ENCODE peak calls at places on chromosomes 4 and X, in eight cellular contexts. C is T1000, Z is posterior vena cava, O is GM13976, U is osteocyte, T is mucosa of gallbladder, K is M059J, V is esophagus muscularis mucosa. E is an unnamed sample.

GRCh38 chrX:40207626-40208025 is 109.9 kb upstream of the BCOR start:
- DNase-seq in C (no peak), T (no peak), Z (no peak), U (no peak), O (peak; percentile 28), V (no peak), K (peak; percentile 82), E (no peak)

GRCh38 chrX:39665830-39666518 is 431.8 kb downstream of the BCOR start:
- DNase-seq in T (no peak), U (no peak), V (no peak), K (no peak), Z (no peak), C (no peak), O (no peak), E (no peak)

GRCh38 chrX:72123471-72124185 is 8.1 kb downstream of the RTL5 start:
- DNase-seq in O (no peak), V (no peak), Z (no peak), T (no peak), K (peak; percentile 76), C (no peak), U (no peak), E (peak; percentile 82)

GRCh38 chr4:1219553-1219950 is 29.4 kb downstream of the CTBP1 start:
- DNase-seq in K (no peak), C (no peak), U (no peak), T (no peak), O (no peak), V (no peak), Z (no peak), E (no peak)

GRCh38 chrX:40142417-40142816 is 44.7 kb upstream of the BCOR start:
- DNase-seq in T (no peak), Z (no peak), O (no peak), K (no peak), V (no peak), U (no peak), C (no peak), E (no peak)

GRCh38 chr4:27217261-27217769 is 356.7 kb downstream of the STIM2 start:
- DNase-seq in U (no peak), Z (no peak), V (no peak), T (no peak), O (no peak), K (peak; percentile 49), C (peak; percentile 69), E (no peak)

GRCh38 chr4:53706422-53707032 is 115.2 kb upstream of the LNX1 start:
- DNase-seq in Z (no peak), T (peak; percentile 15), K (peak; percentile 57), O (peak; percentile 37), U (no peak), V (no peak), C (no peak), E (peak; percentile 68)

GRCh38 chr4:120139392-120139791 is 72.7 kb upstream of the MAD2L1 start:
- DNase-seq in T (no peak), O (no peak), U (no peak), K (peak; percentile 7), Z (no peak), V (no peak), C (no peak), E (no peak)

GRCh38 chr4:132564920-132565319 is 584.2 kb upstream of the PCDH10 start:
- DNase-seq in V (no peak), T (no peak), U (no peak), K (no peak), Z (no peak), C (no peak), O (no peak), E (no peak)

GRCh38 chr4:150072906-150073714 is 5.1 kb upstream of the DCLK2 start:
- DNase-seq in T (no peak), V (no peak), C (no peak), O (no peak), K (peak; percentile 59), U (no peak), Z (no peak), E (no peak)

GRCh38 chr4:78627046-78627965 is 75.7 kb downstream of the ANXA3 start:
- DNase-seq in U (no peak), O (no peak), V (no peak), Z (no peak), T (no peak), K (no peak), C (no peak), E (no peak)

GRCh38 chrX:104803219-104803618 is 237.2 kb downstream of the IL1RAPL2 start:
- DNase-seq in O (no peak), T (no peak), V (no peak), U (no peak), C (no peak), Z (no peak), K (no peak), E (no peak)

GRCh38 chr4:125582302-125582701 is 267.5 kb downstream of the FAT4 start:
- DNase-seq in Z (no peak), U (no peak), T (no peak), O (no peak), K (no peak), C (no peak), V (no peak), E (no peak)

GRCh38 chr4:150619032-150619431 is 37.1 kb downstream of the MAB21L2 start:
- DNase-seq in U (no peak), T (no peak), C (no peak), Z (no peak), K (no peak), O (peak; percentile 12), V (no peak), E (no peak)

GRCh38 chrX:53255738-53256191 is 25.6 kb downstream of the IQSEC2 start:
- DNase-seq in U (no peak), C (no peak), K (no peak), T (no peak), Z (peak; percentile 64), O (no peak), V (no peak), E (no peak)

GRCh38 chr4:139229534-139230039 is 50.4 kb downstream of the MGARP start:
- DNase-seq in O (peak; percentile 55), U (no peak), K (peak; percentile 49), C (peak; percentile 1), T (peak; percentile 16), Z (no peak), V (no peak), E (peak; percentile 40)

GRCh38 chr4:95545526-95545925 is 3.2 kb downstream of the UNC5C start:
- DNase-seq in K (no peak), O (no peak), Z (no peak), V (no peak), C (no peak), T (no peak), U (no peak), E (no peak)

GRCh38 chr4:161554372-161554990 is 609.3 kb downstream of the FSTL5 start:
- DNase-seq in K (peak; percentile 58), U (no peak), C (no peak), V (no peak), T (no peak), Z (no peak), O (no peak), E (no peak)

GRCh38 chrX:123860506-123860840 is 620 bp downstream of the XIAP start:
- DNase-seq in U (no peak), C (no peak), T (peak; percentile 14), Z (no peak), K (peak; percentile 76), O (no peak), V (no peak), E (no peak)

GRCh38 chr4:70920592-70920991 is 18.4 kb downstream of the MOB1B start:
- DNase-seq in T (no peak), U (no peak), C (no peak), K (no peak), Z (no peak), V (no peak), O (no peak), E (no peak)

GRCh38 chr4:2080429-2081300 is 21.5 kb downstream of the NAT8L start:
- DNase-seq in K (no peak), Z (peak; percentile 76), C (no peak), V (no peak), O (no peak), U (peak; percentile 73), T (no peak), E (no peak)

GRCh38 chrX:152989292-152989658 is 4.6 kb downstream of the PNMA5 start:
- DNase-seq in Z (no peak), U (no peak), O (peak; percentile 61), K (no peak), T (no peak), V (no peak), C (no peak), E (no peak)

GRCh38 chr4:39977489-39978377 is at the start of gene PDS5A:
- DNase-seq in O (peak; percentile 97), Z (peak; percentile 96), K (peak; percentile 86), C (peak; percentile 93), V (peak; percentile 93), U (peak; percentile 97), T (peak; percentile 86), E (peak; percentile 96)

GRCh38 chrX:120251471-120252011 is 929 bp downstream of the ZBTB33 start:
- DNase-seq in C (no peak), O (no peak), T (no peak), K (peak; percentile 50), U (no peak), Z (peak; percentile 73), V (no peak), E (peak; percentile 30)

GRCh38 chr4:79390890-79391289 is 17.1 kb downstream of the GK2 start:
- DNase-seq in Z (no peak), O (no peak), U (no peak), C (no peak), T (no peak), K (no peak), V (no peak), E (no peak)

GRCh38 chr4:161273607-161274006 is 890.2 kb downstream of the FSTL5 start:
- DNase-seq in T (no peak), V (no peak), O (no peak), U (no peak), C (no peak), Z (no peak), K (no peak), E (no peak)

E was measured in neural progenitor cell.